ENCODE peak calls at places on chromosomes 16 and 17, in six cellular contexts. Z is heart right ventricle; V is germinal center; L is stimulated activated CD4-positive, alpha-beta T cell treated with anti-CD3 and anti-CD28 coated beads, Interleukin-1b, Interleukin-23, amount 100 ng/mL, for 24 hours; K is T-helper 2 cell; U is GM12864. H is an unnamed sample.
A peak's percentile ranks its signal among the peaks of the same experiment; 100 is the strongest.

GRCh38 chr16:4613636-4614570 is 785 bp downstream of the UBALD1 start:
- DNase-seq in Z (peak; percentile 43), U (no peak), K (peak; percentile 62), V (peak; percentile 28), L (no peak), H (no peak)

GRCh38 chr16:89120281-89120680 is 26.6 kb downstream of the ACSF3 start:
- DNase-seq in K (no peak), V (no peak), Z (no peak), U (no peak), L (no peak), H (no peak)

GRCh38 chr16:87486282-87486681 is 6.5 kb downstream of the ZCCHC14 start:
- DNase-seq in V (no peak), U (no peak), L (no peak), Z (no peak), K (no peak), H (no peak)

GRCh38 chr17:33551075-33551474 is 258.0 kb upstream of the ASIC2 start:
- DNase-seq in U (no peak), K (no peak), L (no peak), Z (no peak), V (no peak), H (no peak)

GRCh38 chr17:74199306-74200092 is 4.0 kb upstream of the RPL38 start:
- DNase-seq in V (peak; percentile 72), L (peak; percentile 47), Z (peak; percentile 66), K (peak; percentile 57), U (no peak), H (peak; percentile 67)

GRCh38 chr17:35750526-35751395 is 2.3 kb downstream of the GAS2L2 start:
- DNase-seq in U (no peak), Z (no peak), V (no peak), K (no peak), L (no peak), H (no peak)

GRCh38 chr16:70676571-70677498 is 9.0 kb downstream of the MTSS2 start:
- DNase-seq in U (no peak), K (no peak), Z (peak; percentile 9), L (no peak), V (no peak), H (no peak)

GRCh38 chr17:60163108-60163784 is 13.5 kb downstream of the CA4 start:
- DNase-seq in U (no peak), K (no peak), V (no peak), L (no peak), Z (no peak), H (no peak)

GRCh38 chr17:75688209-75688771 is 21.2 kb downstream of the SAP30BP start:
- DNase-seq in V (no peak), L (no peak), K (peak; percentile 58), U (no peak), Z (no peak), H (no peak)

GRCh38 chr16:87145181-87146176 is 171.7 kb downstream of the C16orf95 start:
- DNase-seq in V (no peak), Z (no peak), K (peak; percentile 40), L (no peak), U (no peak), H (no peak)

GRCh38 chr17:4500188-4500565 is 1.5 kb downstream of the SPNS2 start:
- DNase-seq in U (no peak), K (no peak), V (no peak), Z (no peak), L (no peak), H (no peak)

GRCh38 chr16:4529085-4530060 is 9.2 kb downstream of the CDIP1 start:
- DNase-seq in K (peak; percentile 75), U (no peak), L (no peak), V (peak; percentile 34), Z (no peak), H (no peak)

GRCh38 chr16:72517154-72517553 is 345.2 kb upstream of the PMFBP1 start:
- DNase-seq in L (no peak), V (no peak), Z (no peak), U (no peak), K (no peak), H (no peak)

GRCh38 chr17:79844869-79845600 is 5.8 kb upstream of the CBX4 start:
- DNase-seq in U (no peak), Z (peak; percentile 71), V (peak; percentile 86), L (no peak), K (peak; percentile 52), H (no peak)

GRCh38 chr17:57548421-57549385 is 196.4 kb downstream of the CCDC182 start:
- DNase-seq in K (no peak), V (no peak), U (no peak), L (no peak), Z (no peak), H (no peak)

GRCh38 chr16:90044111-90044551 is 24.9 kb upstream of the DBNDD1 start:
- DNase-seq in V (no peak), Z (no peak), L (no peak), U (no peak), K (no peak), H (no peak)

GRCh38 chr16:3861808-3862451 is 18.6 kb downstream of the CREBBP start:
- DNase-seq in Z (no peak), K (no peak), U (no peak), L (no peak), V (no peak), H (no peak)

GRCh38 chr17:76667786-76668453 is 24.4 kb upstream of the ST6GALNAC1 start:
- DNase-seq in Z (no peak), K (no peak), L (no peak), U (no peak), V (no peak), H (no peak)

GRCh38 chr17:64331946-64332493 is 58.6 kb downstream of the PECAM1 start:
- DNase-seq in U (no peak), K (no peak), Z (peak; percentile 52), V (no peak), L (no peak), H (peak; percentile 88)

GRCh38 chr16:85457366-85457765 is 155.8 kb upstream of the GSE1 start:
- DNase-seq in K (no peak), U (no peak), L (no peak), V (no peak), Z (no peak), H (no peak)

GRCh38 chr17:30929081-30929633 is 7.4 kb downstream of the ADAP2 start:
- DNase-seq in Z (no peak), V (no peak), K (peak; percentile 39), L (no peak), U (no peak), H (no peak)

H was measured in right atrium auricular region.